ENCODE peak calls at places on chromosomes 4 and X, in six cellular contexts. One of them, this sample, is unnamed.
A peak's percentile ranks its signal among the peaks of the same experiment; 100 is the strongest.

GRCh38 chrX:114361076-114361475 is 222.8 kb upstream of the HTR2C start:
- DNase-seq in IMR-90: no peak
- DNase-seq in fibroblast of lung: no peak
- DNase-seq in endodermal cell: no peak
- DNase-seq in hepatocyte: no peak
- DNase-seq in tibial artery: no peak
- DNase-seq in this sample: no peak

GRCh38 chrX:39008554-39008953 is 207.3 kb downstream of the MID1IP1 start:
- DNase-seq in IMR-90: no peak
- DNase-seq in fibroblast of lung: no peak
- DNase-seq in endodermal cell: no peak
- DNase-seq in hepatocyte: no peak
- DNase-seq in tibial artery: no peak
- DNase-seq in this sample: no peak

GRCh38 chrX:103431316-103431715 is 55.0 kb downstream of the BEX3 start:
- DNase-seq in IMR-90: peak; percentile 61
- DNase-seq in fibroblast of lung: peak; percentile 65
- DNase-seq in endodermal cell: no peak
- DNase-seq in hepatocyte: no peak
- DNase-seq in tibial artery: no peak
- DNase-seq in this sample: no peak

GRCh38 chrX:23333842-23334535 is 660 bp upstream of the PTCHD1 start:
- DNase-seq in IMR-90: no peak
- DNase-seq in fibroblast of lung: no peak
- DNase-seq in endodermal cell: peak; percentile 89
- DNase-seq in hepatocyte: peak; percentile 67
- DNase-seq in tibial artery: peak; percentile 66
- DNase-seq in this sample: no peak

GRCh38 chr4:2837904-2838496 is 5.6 kb upstream of the ADD1 start:
- DNase-seq in IMR-90: peak; percentile 39
- DNase-seq in fibroblast of lung: peak; percentile 37
- DNase-seq in endodermal cell: peak; percentile 42
- DNase-seq in hepatocyte: peak; percentile 11
- DNase-seq in tibial artery: peak; percentile 70
- DNase-seq in this sample: peak; percentile 78

GRCh38 chr4:102687373-102687981 is 73.3 kb downstream of the MANBA start:
- DNase-seq in IMR-90: peak; percentile 43
- DNase-seq in fibroblast of lung: peak; percentile 75
- DNase-seq in endodermal cell: no peak
- DNase-seq in hepatocyte: no peak
- DNase-seq in tibial artery: no peak
- DNase-seq in this sample: no peak

GRCh38 chr4:92825785-92826184 is 522.0 kb downstream of the GRID2 start:
- DNase-seq in IMR-90: no peak
- DNase-seq in fibroblast of lung: no peak
- DNase-seq in endodermal cell: no peak
- DNase-seq in hepatocyte: no peak
- DNase-seq in tibial artery: no peak
- DNase-seq in this sample: no peak

GRCh38 chr4:91471280-91471679 is 832.5 kb upstream of the GRID2 start:
- DNase-seq in IMR-90: no peak
- DNase-seq in fibroblast of lung: no peak
- DNase-seq in endodermal cell: no peak
- DNase-seq in hepatocyte: no peak
- DNase-seq in tibial artery: no peak
- DNase-seq in this sample: no peak

GRCh38 chrX:8284131-8284530 is 113.1 kb upstream of the VCX2 start:
- DNase-seq in IMR-90: no peak
- DNase-seq in fibroblast of lung: no peak
- DNase-seq in endodermal cell: no peak
- DNase-seq in hepatocyte: no peak
- DNase-seq in tibial artery: no peak
- DNase-seq in this sample: no peak

GRCh38 chr4:138158746-138159297 is 83.3 kb downstream of the SLC7A11 start:
- DNase-seq in IMR-90: peak; percentile 91
- DNase-seq in fibroblast of lung: peak; percentile 86
- DNase-seq in endodermal cell: no peak
- DNase-seq in hepatocyte: no peak
- DNase-seq in tibial artery: no peak
- DNase-seq in this sample: no peak

GRCh38 chr4:15117270-15117946 is 115.1 kb downstream of the CPEB2 start:
- DNase-seq in IMR-90: no peak
- DNase-seq in fibroblast of lung: peak; percentile 10
- DNase-seq in endodermal cell: no peak
- DNase-seq in hepatocyte: no peak
- DNase-seq in tibial artery: no peak
- DNase-seq in this sample: no peak

GRCh38 chr4:159823743-159824142 is 720.9 kb downstream of the RAPGEF2 start:
- DNase-seq in IMR-90: no peak
- DNase-seq in fibroblast of lung: peak; percentile 82
- DNase-seq in endodermal cell: no peak
- DNase-seq in hepatocyte: no peak
- DNase-seq in tibial artery: no peak
- DNase-seq in this sample: no peak

GRCh38 chrX:101550825-101551767 is 749 bp downstream of the ARMCX1 start:
- DNase-seq in IMR-90: peak; percentile 20
- DNase-seq in fibroblast of lung: peak; percentile 36
- DNase-seq in endodermal cell: peak; percentile 79
- DNase-seq in hepatocyte: peak; percentile 64
- DNase-seq in tibial artery: peak; percentile 76
- DNase-seq in this sample: no peak

GRCh38 chr4:732911-733630 is 27.4 kb downstream of the PCGF3 start:
- DNase-seq in IMR-90: no peak
- DNase-seq in fibroblast of lung: no peak
- DNase-seq in endodermal cell: no peak
- DNase-seq in hepatocyte: no peak
- DNase-seq in tibial artery: no peak
- DNase-seq in this sample: no peak
- H3K4me3 ChIP-seq in IMR-90: no peak overlapping the region
- H3K4me3 ChIP-seq in fibroblast of lung: no peak overlapping the region
- H3K4me3 ChIP-seq in endodermal cell: no peak overlapping the region
- H3K4me3 ChIP-seq in hepatocyte: no peak overlapping the region
- H3K4me3 ChIP-seq in tibial artery: no peak overlapping the region
- H3K4me3 ChIP-seq in this sample: no peak overlapping the region

DNA sequence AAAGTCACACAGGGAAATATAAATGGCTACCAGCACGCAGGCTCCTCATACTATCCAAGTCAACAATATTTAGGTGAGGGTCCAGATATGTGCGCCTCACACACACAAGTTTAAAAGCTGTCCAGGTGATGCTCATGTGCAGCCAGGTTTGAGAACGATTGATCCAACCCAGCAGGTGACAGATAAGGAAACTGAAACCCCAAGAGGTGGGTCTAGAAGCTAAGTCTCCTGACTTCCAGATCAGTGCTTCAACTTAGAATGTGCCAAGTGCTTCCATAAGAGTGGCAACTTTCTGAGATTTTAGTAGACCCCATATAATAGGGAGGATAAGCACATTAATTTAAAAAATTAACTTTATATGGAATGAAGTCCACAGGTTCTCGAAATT is 54.4 kb upstream of the NAP1L5 start:
- DNase-seq in IMR-90: no peak
- DNase-seq in fibroblast of lung: no peak
- DNase-seq in endodermal cell: no peak
- DNase-seq in hepatocyte: no peak
- DNase-seq in tibial artery: no peak
- DNase-seq in this sample: no peak
- H3K27ac ChIP-seq in IMR-90: no peak overlapping the region
- H3K27ac ChIP-seq in fibroblast of lung: no peak overlapping the region
- H3K27ac ChIP-seq in endodermal cell: no peak overlapping the region
- H3K27ac ChIP-seq in hepatocyte: no peak overlapping the region
- H3K27ac ChIP-seq in tibial artery: no peak overlapping the region
- H3K27ac ChIP-seq in this sample: no peak overlapping the region

GRCh38 chrX:40866878-40867277 is 131.5 kb upstream of the MED14 start:
- DNase-seq in IMR-90: no peak
- DNase-seq in fibroblast of lung: peak; percentile 74
- DNase-seq in endodermal cell: no peak
- DNase-seq in hepatocyte: no peak
- DNase-seq in tibial artery: no peak
- DNase-seq in this sample: no peak

GRCh38 chrX:40868868-40869267 is 133.5 kb upstream of the MED14 start:
- DNase-seq in IMR-90: no peak
- DNase-seq in fibroblast of lung: no peak
- DNase-seq in endodermal cell: no peak
- DNase-seq in hepatocyte: no peak
- DNase-seq in tibial artery: no peak
- DNase-seq in this sample: no peak

GRCh38 chrX:40867352-40867751 is 132.0 kb upstream of the MED14 start:
- DNase-seq in IMR-90: peak; percentile 39
- DNase-seq in fibroblast of lung: peak; percentile 80
- DNase-seq in endodermal cell: no peak
- DNase-seq in hepatocyte: peak; percentile 54
- DNase-seq in tibial artery: no peak
- DNase-seq in this sample: no peak

GRCh38 chrX:40863671-40864070 is 128.3 kb upstream of the MED14 start:
- DNase-seq in IMR-90: no peak
- DNase-seq in fibroblast of lung: no peak
- DNase-seq in endodermal cell: no peak
- DNase-seq in hepatocyte: no peak
- DNase-seq in tibial artery: no peak
- DNase-seq in this sample: no peak

GRCh38 chrX:40864972-40865371 is 129.6 kb upstream of the MED14 start:
- DNase-seq in IMR-90: peak; percentile 89
- DNase-seq in fibroblast of lung: peak; percentile 92
- DNase-seq in endodermal cell: no peak
- DNase-seq in hepatocyte: no peak
- DNase-seq in tibial artery: no peak
- DNase-seq in this sample: no peak
- H3K9me3 ChIP-seq in IMR-90: peaks cover 2% of the 10 kb centered on the region
- H3K9me3 ChIP-seq in fibroblast of lung: no peaks in the 10 kb centered on the region
- H3K9me3 ChIP-seq in endodermal cell: peaks cover 26% of the 10 kb centered on the region
- H3K9me3 ChIP-seq in hepatocyte: no peaks in the 10 kb centered on the region
- H3K9me3 ChIP-seq in tibial artery: peaks cover 14% of the 10 kb centered on the region
- H3K9me3 ChIP-seq in this sample: no peaks in the 10 kb centered on the region

GRCh38 chr4:105896984-105897760 is 1.9 kb downstream of the NPNT start:
- DNase-seq in IMR-90: no peak
- DNase-seq in fibroblast of lung: no peak
- DNase-seq in endodermal cell: no peak
- DNase-seq in hepatocyte: peak; percentile 43
- DNase-seq in tibial artery: no peak
- DNase-seq in this sample: no peak
- H3K4me3 ChIP-seq in IMR-90: no peak overlapping the region
- H3K4me3 ChIP-seq in fibroblast of lung: no peak overlapping the region
- H3K4me3 ChIP-seq in endodermal cell: peak overlapping the region; percentile 81
- H3K4me3 ChIP-seq in hepatocyte: peak overlapping the region; percentile 95
- H3K4me3 ChIP-seq in tibial artery: peak overlapping the region; percentile 93
- H3K4me3 ChIP-seq in this sample: no peak overlapping the region

DNA sequence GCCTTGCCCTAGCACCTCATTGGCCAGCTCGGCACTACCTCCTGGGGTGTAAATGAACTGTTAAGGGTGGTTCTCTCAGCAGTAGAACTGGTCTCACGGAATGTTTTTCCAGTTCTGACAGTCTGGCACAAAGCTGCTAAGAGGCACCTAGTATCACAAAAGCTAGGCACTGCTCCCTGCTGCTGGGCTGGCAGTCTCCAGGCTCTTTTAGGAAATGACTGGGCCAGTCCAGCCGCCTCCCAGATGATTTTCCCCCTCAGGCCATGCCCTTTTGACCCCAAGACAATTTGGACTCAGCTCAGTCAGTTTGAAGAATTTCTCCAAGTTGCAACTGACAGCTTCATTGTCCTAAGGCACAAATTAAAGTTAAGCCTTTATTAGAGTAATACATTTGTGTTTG is 8.0 kb downstream of the FRMD7 start:
- DNase-seq in IMR-90: no peak
- DNase-seq in fibroblast of lung: no peak
- DNase-seq in endodermal cell: peak; percentile 77
- DNase-seq in hepatocyte: no peak
- DNase-seq in tibial artery: no peak
- DNase-seq in this sample: no peak
- H3K27ac ChIP-seq in IMR-90: no peak overlapping the region
- H3K27ac ChIP-seq in fibroblast of lung: no peak overlapping the region
- H3K27ac ChIP-seq in endodermal cell: peak overlapping the region; percentile 75
- H3K27ac ChIP-seq in hepatocyte: no peak overlapping the region
- H3K27ac ChIP-seq in tibial artery: peak overlapping the region; percentile 47
- H3K27ac ChIP-seq in this sample: no peak overlapping the region

This sample was measured in CD8-positive, alpha-beta memory T cell.